ENCODE peak calls at places on chromosomes 3 and 15, in ten cellular contexts. J, Y, R, T, N, G, W, V, H and S are unnamed samples.

GRCh38 chr15:33296050-33296449 is 14.7 kb upstream of the RYR3 start:
- DNase-seq in J (no peak), Y (no peak), R (no peak), T (no peak), N (no peak), G (no peak), W (no peak), V (no peak), H (no peak), S (no peak)

GRCh38 chr3:129952956-129953355 is 21.6 kb upstream of the TRH start:
- DNase-seq in J (no peak), Y (no peak), R (no peak), T (no peak), N (no peak), G (no peak), W (no peak), V (no peak), H (no peak), S (no peak)

GRCh38 chr15:37045859-37046318 is 54.5 kb downstream of the MEIS2 start:
- DNase-seq in J (no peak), Y (no peak), R (peak; percentile 48), T (no peak), N (no peak), G (no peak), W (no peak), V (no peak), H (no peak), S (no peak)

GRCh38 chr3:149207475-149207874 is 14.2 kb downstream of the CP start:
- DNase-seq in J (no peak), Y (no peak), R (no peak), T (no peak), N (peak; percentile 26), G (no peak), W (no peak), V (no peak), H (no peak), S (no peak)

GRCh38 chr15:60835974-60836373 is 357.0 kb upstream of the ICE2 start:
- DNase-seq in J (no peak), Y (no peak), R (no peak), T (no peak), N (peak; percentile 36), G (no peak), W (no peak), V (no peak), H (no peak), S (no peak)

GRCh38 chr15:76636059-76636458 is 269.1 kb downstream of the SCAPER start:
- DNase-seq in J (no peak), Y (no peak), R (no peak), T (no peak), N (no peak), G (no peak), W (no peak), V (no peak), H (no peak), S (no peak)

GRCh38 chr15:72135719-72136118 is 17.5 kb downstream of the SENP8 start:
- DNase-seq in J (no peak), Y (no peak), R (no peak), T (no peak), N (peak; percentile 9), G (no peak), W (no peak), V (no peak), H (no peak), S (no peak)

GRCh38 chr15:70526974-70527325 is 236.4 kb downstream of the UACA start:
- DNase-seq in J (no peak), Y (peak; percentile 7), R (no peak), T (no peak), N (no peak), G (no peak), W (no peak), V (no peak), H (no peak), S (no peak)

GRCh38 chr3:66037986-66038369 is 740 bp downstream of the MAGI1 start:
- DNase-seq in J (peak; percentile 26), Y (no peak), R (peak; percentile 48), T (no peak), N (peak; percentile 14), G (peak; percentile 76), W (no peak), V (peak; percentile 50), H (peak; percentile 25), S (no peak)

GRCh38 chr3:66038726-66039589 is at the start of gene MAGI1:
- DNase-seq in J (peak; percentile 95), Y (peak; percentile 95), R (peak; percentile 89), T (no peak), N (peak; percentile 96), G (peak; percentile 95), W (peak; percentile 96), V (peak; percentile 91), H (peak; percentile 95), S (peak; percentile 90)

GRCh38 chr3:66038384-66038725 is 363 bp downstream of the MAGI1 start:
- DNase-seq in J (no peak), Y (no peak), R (no peak), T (no peak), N (no peak), G (no peak), W (no peak), V (no peak), H (no peak), S (no peak)

GRCh38 chr3:66036586-66037061 is 2.1 kb downstream of the MAGI1 start:
- DNase-seq in J (peak; percentile 14), Y (no peak), R (peak; percentile 45), T (no peak), N (peak; percentile 39), G (no peak), W (no peak), V (no peak), H (no peak), S (no peak)

DNA sequence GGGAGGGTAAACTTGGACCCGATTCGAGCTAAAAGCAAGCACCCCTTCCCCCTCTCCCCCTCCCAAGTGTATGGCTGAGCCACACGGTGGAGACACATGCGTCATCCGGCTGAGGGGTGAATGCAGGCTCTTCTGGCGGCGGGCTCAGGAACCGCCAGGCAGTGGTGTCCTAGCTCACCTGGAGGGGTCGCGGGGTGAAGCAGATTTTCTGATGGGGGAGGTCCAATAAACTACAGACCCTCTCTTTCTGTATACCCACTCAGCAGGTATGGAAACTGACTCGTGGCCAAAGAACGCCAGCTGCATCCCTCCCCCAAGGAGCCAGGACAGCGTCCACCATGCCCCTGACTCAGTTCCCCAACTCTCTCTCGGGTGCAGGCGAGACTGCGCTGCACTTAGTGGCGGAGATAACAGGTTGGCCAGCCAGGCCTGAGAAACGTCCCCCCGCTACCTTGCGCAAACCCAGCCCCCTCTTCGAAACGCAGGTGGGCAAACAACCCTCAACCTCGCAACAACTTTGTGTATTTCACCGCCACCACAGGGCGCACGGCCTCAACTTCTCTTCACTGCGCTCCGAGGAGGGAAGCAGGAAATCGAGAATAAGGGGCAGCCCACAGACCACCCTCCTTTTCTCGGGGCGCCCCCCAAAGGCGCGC is 1.3 kb downstream of the MAGI1 start:
- DNase-seq in J (peak; percentile 62), Y (peak; percentile 60), R (peak; percentile 71), T (no peak), N (peak; percentile 70), G (peak; percentile 70), W (peak; percentile 71), V (peak; percentile 53), H (peak; percentile 64), S (peak; percentile 71)
- TF ChIP-seq CTCF in J (no peak), Y (peak; percentile 19), R (peak; percentile 27), T (no peak), N (peak; percentile 16), G (no peak), W (peak; percentile 15), V (no peak), H (no peak), S (no peak)

GRCh38 chr3:58577269-58577821 is at the start of gene FAM107A:
- DNase-seq in J (peak; percentile 62), Y (peak; percentile 42), R (no peak), T (no peak), N (peak; percentile 63), G (peak; percentile 83), W (peak; percentile 79), V (no peak), H (no peak), S (no peak)
- H3K4me3 ChIP-seq in J (peak within 1 kb of the TSS; percentile 13), Y (no peak within 1 kb of the TSS), R (peak within 1 kb of the TSS; percentile 52), T (no peak within 1 kb of the TSS), N (no peak within 1 kb of the TSS), G (peak within 1 kb of the TSS; percentile 46), W (peak within 1 kb of the TSS; percentile 34), V (no peak within 1 kb of the TSS), H (no peak within 1 kb of the TSS), S (peak within 1 kb of the TSS; percentile 43)

GRCh38 chr3:88058593-88059379 is at the start of the genes CGGBP1 and ZNF654:
- DNase-seq in J (peak; percentile 99), Y (peak; percentile 99), R (peak; percentile 97), T (peak; percentile 99), N (peak; percentile 99), G (peak; percentile 99), W (peak; percentile 99), V (peak; percentile 99), H (peak; percentile 99), S (peak; percentile 96)
- H3K27ac ChIP-seq in J (peak within 1 kb of the TSS; percentile 98), Y (peak within 1 kb of the TSS; percentile 96), R (peak within 1 kb of the TSS; percentile 96), T (peak within 1 kb of the TSS; percentile 81), N (peak within 1 kb of the TSS; percentile 88), G (peak within 1 kb of the TSS; percentile 96), W (peak within 1 kb of the TSS; percentile 98), V (peak within 1 kb of the TSS; percentile 95), H (peak within 1 kb of the TSS; percentile 87), S (peak within 1 kb of the TSS; percentile 98)

DNA sequence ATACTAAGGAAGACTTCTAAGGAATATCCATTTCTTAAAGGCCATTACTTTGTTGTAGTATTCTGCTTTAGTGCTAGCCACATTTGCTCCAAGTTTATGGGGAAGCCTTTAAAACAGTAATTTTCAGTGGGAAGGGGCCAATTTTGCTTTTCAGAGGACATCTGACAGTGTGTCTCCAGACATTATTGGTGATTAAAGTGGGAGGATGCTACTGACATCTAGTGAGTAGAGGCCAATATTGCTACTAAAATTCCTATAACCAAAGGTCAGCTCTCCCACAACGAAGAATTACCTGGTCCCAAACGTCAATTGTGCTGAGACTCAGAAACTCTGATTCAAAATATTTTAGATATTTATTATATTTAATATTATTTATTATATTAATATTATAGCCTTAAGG is 24.8 kb downstream of the SLC28A2 start:
- DNase-seq in J (no peak), Y (no peak), R (no peak), T (no peak), N (peak; percentile 22), G (no peak), W (no peak), V (no peak), H (no peak), S (no peak)
- TF ChIP-seq CTCF in J (peak; percentile 13), Y (peak; percentile 36), R (peak; percentile 38), T (peak; percentile 53), N (peak; percentile 50), G (peak; percentile 43), W (no peak), V (no peak), H (no peak), S (peak; percentile 83)

DNA sequence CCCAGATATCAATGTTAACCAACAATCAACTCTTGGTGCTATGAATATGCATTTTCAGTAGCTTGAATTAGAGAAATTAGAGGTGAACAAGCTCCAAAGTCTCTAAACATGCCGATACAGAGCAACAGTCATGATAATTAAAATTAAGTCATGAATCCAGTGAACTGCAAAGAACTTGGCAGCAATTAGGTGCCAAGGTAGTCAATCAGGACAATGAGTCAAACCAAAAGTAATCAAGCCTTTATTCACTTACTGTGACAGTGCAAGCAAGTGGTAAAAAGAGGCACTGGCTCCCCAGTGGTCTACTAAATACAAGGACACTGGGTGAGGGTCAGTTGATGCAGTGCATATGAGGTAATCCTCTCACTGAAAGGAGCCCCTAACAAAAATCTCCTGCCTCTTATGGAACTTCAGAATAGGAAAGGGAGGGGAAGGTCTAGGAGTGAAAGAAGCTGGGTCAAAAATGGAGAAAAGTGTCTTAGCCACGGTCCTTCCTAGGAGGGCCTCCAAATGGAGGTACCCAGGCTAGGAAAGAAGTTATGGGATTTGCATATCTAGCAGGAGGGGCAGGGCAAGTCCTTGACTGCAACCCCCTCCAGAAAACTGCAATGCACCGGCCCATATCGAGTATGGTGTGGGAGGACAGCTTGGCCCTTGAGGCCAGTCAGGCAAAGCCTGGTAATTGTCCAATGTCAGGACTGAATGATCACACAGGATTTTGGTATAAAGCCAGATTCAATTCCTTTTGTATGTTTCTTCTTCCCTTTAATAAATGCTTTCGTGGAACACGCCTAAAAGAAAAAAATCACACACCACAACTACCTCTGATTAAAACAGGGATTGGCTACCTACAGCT is 1.5 kb downstream of the ZNF770 start:
- DNase-seq in J (no peak), Y (no peak), R (no peak), T (no peak), N (no peak), G (no peak), W (no peak), V (no peak), H (no peak), S (no peak)
- H3K4me3 ChIP-seq in J (peak overlapping the region; percentile 93), Y (peak overlapping the region; percentile 82), R (peak overlapping the region; percentile 98), T (peak overlapping the region; percentile 100), N (peak overlapping the region; percentile 97), G (peak overlapping the region; percentile 99), W (peak overlapping the region; percentile 82), V (peak overlapping the region; percentile 55), H (peak overlapping the region; percentile 91), S (peak overlapping the region; percentile 68)